ENCODE peak calls at places on chromosomes 11 and 22, in five cellular contexts. B is NB4, W is endodermal cell, E is pancreas, V is brain microvascular endothelial cell. S is an unnamed sample.

GRCh38 chr11:67629386-67630229 is at the start of gene NUDT8:
- DNase-seq in V (peak), B (peak), E (peak), W (peak), S (peak)

GRCh38 chr11:69301491-69302401 is 7.8 kb downstream of the MYEOV start:
- DNase-seq in W (no peak), B (peak), V (peak), E (peak), S (no peak)

GRCh38 chr11:898160-898517 is 12.5 kb downstream of the CHID1 start:
- DNase-seq in V (no peak), W (peak), E (no peak), B (peak), S (no peak)

GRCh38 chr11:98365941-98366340 is 654.8 kb upstream of the CNTN5 start:
- DNase-seq in W (no peak), B (no peak), V (no peak), E (no peak), S (no peak)

GRCh38 chr22:34481090-34481489 is 560.8 kb upstream of the LARGE1 start:
- DNase-seq in E (no peak), W (no peak), V (no peak), B (no peak), S (no peak)

GRCh38 chr11:12331239-12331874 is 46.0 kb upstream of the PARVA start:
- DNase-seq in E (peak), B (peak), V (peak), W (peak), S (peak)

GRCh38 chr11:23233075-23233474 is 372.8 kb upstream of the CCDC179 start:
- DNase-seq in E (no peak), B (no peak), V (no peak), W (no peak), S (no peak)

GRCh38 chr11:71251761-71252433 is 480 bp downstream of the SHANK2 start:
- DNase-seq in E (peak), B (peak), V (no peak), W (peak), S (peak)

GRCh38 chr11:135069884-135070283 is 657.8 kb upstream of the B3GAT1 start:
- DNase-seq in E (no peak), V (no peak), B (no peak), W (no peak), S (no peak)

GRCh38 chr11:92002568-92002967 is 222.1 kb upstream of the FAT3 start:
- DNase-seq in B (no peak), V (no peak), E (no peak), W (no peak), S (no peak)

GRCh38 chr11:120182790-120183491 is 27.9 kb upstream of the OAF start:
- DNase-seq in W (peak), V (no peak), B (peak), E (peak), S (no peak)

GRCh38 chr22:40509401-40510134 is 127.0 kb downstream of the MRTFA start:
- DNase-seq in V (peak), B (no peak), E (peak), W (no peak), S (no peak)

GRCh38 chr11:10784229-10785145 is 24.2 kb downstream of the EIF4G2 start:
- DNase-seq in B (no peak), W (peak), V (no peak), E (no peak), S (no peak)

GRCh38 chr11:119855066-119855465 is 126.1 kb upstream of the NECTIN1 start:
- DNase-seq in E (no peak), V (no peak), W (no peak), B (no peak), S (no peak)

GRCh38 chr11:87223816-87224215 is 186.1 kb downstream of the TMEM135 start:
- DNase-seq in E (no peak), V (no peak), B (no peak), W (no peak), S (no peak)

GRCh38 chr22:19889951-19890350 is 35.3 kb upstream of the GNB1L start:
- DNase-seq in B (no peak), V (no peak), W (no peak), E (no peak), S (no peak)

GRCh38 chr11:76275446-76275845 is 69.1 kb upstream of the WNT11 start:
- DNase-seq in B (no peak), E (no peak), W (no peak), V (no peak), S (no peak)

GRCh38 chr22:19287889-19288288 is 3.6 kb downstream of the CLTCL1 start:
- DNase-seq in E (no peak), B (no peak), V (peak), W (no peak), S (no peak)

GRCh38 chr11:118180300-118180703 is 3.9 kb upstream of the SCN2B start:
- DNase-seq in B (no peak), V (no peak), E (peak), W (peak), S (peak)

GRCh38 chr11:96254854-96255253 is 88.1 kb downstream of the MAML2 start:
- DNase-seq in V (no peak), W (no peak), E (no peak), B (no peak), S (no peak)

GRCh38 chr11:12631651-12632050 is 42.6 kb upstream of the TEAD1 start:
- DNase-seq in B (no peak), E (no peak), W (no peak), V (no peak), S (no peak)

GRCh38 chr11:12547953-12548650 is 126.1 kb upstream of the TEAD1 start:
- DNase-seq in B (no peak), E (no peak), V (no peak), W (no peak), S (no peak)

GRCh38 chr22:27377501-27377900 is 424.1 kb downstream of the MN1 start:
- DNase-seq in E (peak), B (no peak), V (no peak), W (no peak), S (no peak)

GRCh38 chr11:105466582-105467228 is 143.2 kb upstream of the GRIA4 start:
- DNase-seq in V (peak), E (no peak), W (no peak), B (no peak), S (no peak)

GRCh38 chr11:60950024-60950423 is 2.0 kb downstream of the SLC15A3 start:
- DNase-seq in W (no peak), B (no peak), V (no peak), E (no peak), S (no peak)

GRCh38 chr11:64090811-64091516 is 55.2 kb downstream of the FLRT1 start:
- DNase-seq in E (no peak), V (no peak), B (peak), W (peak), S (no peak)

GRCh38 chr11:71928739-71929443 is at the start of gene RNF121:
- DNase-seq in W (peak), B (peak), V (peak), E (peak), S (peak)

GRCh38 chr22:27809226-27809625 is 7.7 kb upstream of the MN1 start:
- DNase-seq in W (peak), B (no peak), V (no peak), E (no peak), S (no peak)

GRCh38 chr22:40326905-40327735 is 19.2 kb upstream of the ADSL start:
- DNase-seq in W (peak), B (no peak), E (no peak), V (no peak), S (no peak)

GRCh38 chr11:128551641-128552335 is 35.6 kb downstream of the ETS1 start:
- DNase-seq in V (no peak), W (no peak), B (no peak), E (no peak), S (peak)

GRCh38 chr22:19820880-19821522 is 33.7 kb downstream of the GNB1L start:
- DNase-seq in W (peak), V (no peak), E (peak), B (peak), S (no peak)

GRCh38 chr11:124643605-124644425 is 21.2 kb downstream of the TBRG1 start:
- DNase-seq in V (peak), B (no peak), W (no peak), E (no peak), S (no peak)

GRCh38 chr11:66725114-66725513 is 3.9 kb downstream of the SPTBN2 start:
- DNase-seq in W (no peak), V (no peak), E (no peak), B (no peak), S (no peak)

GRCh38 chr11:87061766-87062165 is 24.0 kb downstream of the TMEM135 start:
- DNase-seq in B (no peak), W (no peak), E (no peak), V (no peak), S (no peak)

DNA sequence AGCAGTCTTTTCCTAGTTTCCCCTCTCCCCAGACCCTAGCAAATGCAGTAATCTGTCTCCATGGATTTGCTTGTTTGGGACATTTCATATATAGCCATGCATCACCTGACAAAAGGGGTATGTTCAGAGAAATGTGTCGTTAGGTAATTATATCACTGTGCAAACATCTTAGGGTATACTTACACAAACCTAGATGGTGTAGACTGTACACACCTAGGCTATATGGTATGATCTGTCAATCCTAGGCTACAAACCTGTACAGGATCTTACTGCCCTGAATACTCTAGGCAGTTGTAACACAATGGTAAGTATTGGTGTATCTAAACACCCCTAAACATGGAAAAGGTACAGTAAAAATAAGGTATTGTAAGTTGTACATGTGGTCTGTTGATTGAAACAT is 23.8 kb downstream of the QSER1 start:
- DNase-seq in W (no peak), V (no peak), B (no peak), E (no peak), S (no peak)
- H3K4me3 ChIP-seq in W (no peak), V (no peak), B (no peak), E (no peak), S (no peak)

GRCh38 chr11:9386901-9387300 is 2.4 kb downstream of the IPO7 start:
- DNase-seq in V (no peak), B (peak), W (no peak), E (no peak), S (no peak)

GRCh38 chr11:9385288-9385902 is 943 bp downstream of the IPO7 start:
- DNase-seq in W (no peak), B (peak), E (no peak), V (no peak), S (peak)

GRCh38 chr11:9380773-9381172 is 3.7 kb upstream of the IPO7 start:
- DNase-seq in W (no peak), V (no peak), E (no peak), B (no peak), S (no peak)

GRCh38 chr11:9386086-9386485 is 1.6 kb downstream of the IPO7 start:
- DNase-seq in V (no peak), E (no peak), B (no peak), W (no peak), S (no peak)

GRCh38 chr11:9384535-9385287 is at the start of gene IPO7:
- DNase-seq in E (peak), W (peak), B (peak), V (peak), S (peak)
- TF ChIP-seq CTCF in E (no peak), W (peak), B (no peak), V (peak), S (no peak)

GRCh38 chr11:123170929-123171328 is 24.1 kb downstream of the CLMP start:
- DNase-seq in E (no peak), V (no peak), B (no peak), W (no peak), S (no peak)
- H3K4me3 ChIP-seq in E (no peak), V (no peak), B (no peak), W (no peak), S (no peak)

GRCh38 chr11:36033936-36034335 is 90.1 kb downstream of the LDLRAD3 start:
- DNase-seq in E (no peak), V (no peak), B (no peak), W (no peak), S (no peak)

GRCh38 chr11:36033082-36033751 is 89.4 kb downstream of the LDLRAD3 start:
- DNase-seq in B (no peak), V (no peak), E (no peak), W (peak), S (no peak)

GRCh38 chr11:36035999-36036398 is 92.1 kb downstream of the LDLRAD3 start:
- DNase-seq in E (no peak), W (no peak), V (no peak), B (no peak), S (no peak)

GRCh38 chr11:36035454-36035853 is 91.6 kb downstream of the LDLRAD3 start:
- DNase-seq in W (no peak), B (no peak), E (peak), V (no peak), S (no peak)

DNA sequence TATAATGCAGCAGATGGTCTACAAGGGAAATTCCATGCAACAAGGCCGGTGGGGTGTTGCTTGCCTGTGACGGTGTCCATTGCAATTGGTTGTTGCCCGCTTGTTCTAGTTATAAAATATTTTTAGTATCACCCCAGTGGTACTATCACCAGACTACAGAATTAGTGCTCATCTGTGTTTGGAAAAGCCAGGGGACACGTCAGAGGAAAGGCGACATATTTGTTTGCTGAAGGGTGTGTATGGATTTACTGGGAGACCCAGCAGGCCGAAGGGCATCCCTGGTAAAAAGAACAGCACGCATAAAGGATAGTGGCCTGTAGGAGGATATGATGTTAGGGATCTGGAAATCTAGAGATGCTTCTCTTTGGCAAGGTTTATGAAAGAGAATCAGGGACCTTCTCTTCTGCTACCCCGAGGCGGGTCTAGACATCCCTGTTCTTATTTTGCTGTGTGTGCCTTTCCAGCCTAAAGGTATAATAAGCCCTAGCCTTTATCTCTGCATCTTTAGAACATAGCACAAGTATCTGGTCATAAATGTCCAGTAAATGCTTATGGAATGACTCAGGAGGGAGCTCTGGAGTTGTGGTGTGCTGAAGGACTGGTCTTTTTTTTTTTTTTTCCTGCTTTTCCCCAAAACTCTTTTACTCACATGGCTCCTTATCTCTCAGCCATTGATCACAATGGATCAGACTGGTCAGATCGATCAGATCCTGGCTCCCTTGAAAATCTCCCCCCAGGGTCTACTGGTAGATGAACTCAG is 90.9 kb downstream of the LDLRAD3 start:
- DNase-seq in V (peak), W (no peak), B (no peak), E (no peak), S (no peak)
- TF ChIP-seq CTCF in V (no peak), W (no peak), B (no peak), E (no peak), S (no peak)

DNA sequence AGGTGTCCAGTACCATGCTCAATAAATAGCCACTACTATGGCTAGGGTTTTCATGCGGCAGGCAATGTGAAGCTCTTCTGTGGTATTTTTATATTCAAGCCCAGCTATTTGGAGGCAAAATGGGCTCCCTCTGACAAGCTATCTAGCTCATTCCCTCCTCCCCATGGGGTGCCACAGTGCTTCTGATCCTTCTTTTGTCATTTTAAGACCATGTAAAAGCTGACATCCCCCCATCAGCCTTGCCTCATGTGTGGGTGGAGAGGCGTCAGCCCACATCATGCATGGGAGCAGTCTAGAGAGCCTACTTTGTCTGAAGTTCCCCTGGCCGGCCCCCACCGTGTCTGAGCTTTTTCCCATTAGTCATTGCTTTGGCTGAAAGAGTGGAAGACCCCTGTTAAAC is 59.8 kb downstream of the NAV2 start:
- DNase-seq in B (no peak), V (peak), W (peak), E (no peak), S (no peak)
- H3K4me3 ChIP-seq in B (no peak), V (no peak), W (no peak), E (no peak), S (no peak)

DNA sequence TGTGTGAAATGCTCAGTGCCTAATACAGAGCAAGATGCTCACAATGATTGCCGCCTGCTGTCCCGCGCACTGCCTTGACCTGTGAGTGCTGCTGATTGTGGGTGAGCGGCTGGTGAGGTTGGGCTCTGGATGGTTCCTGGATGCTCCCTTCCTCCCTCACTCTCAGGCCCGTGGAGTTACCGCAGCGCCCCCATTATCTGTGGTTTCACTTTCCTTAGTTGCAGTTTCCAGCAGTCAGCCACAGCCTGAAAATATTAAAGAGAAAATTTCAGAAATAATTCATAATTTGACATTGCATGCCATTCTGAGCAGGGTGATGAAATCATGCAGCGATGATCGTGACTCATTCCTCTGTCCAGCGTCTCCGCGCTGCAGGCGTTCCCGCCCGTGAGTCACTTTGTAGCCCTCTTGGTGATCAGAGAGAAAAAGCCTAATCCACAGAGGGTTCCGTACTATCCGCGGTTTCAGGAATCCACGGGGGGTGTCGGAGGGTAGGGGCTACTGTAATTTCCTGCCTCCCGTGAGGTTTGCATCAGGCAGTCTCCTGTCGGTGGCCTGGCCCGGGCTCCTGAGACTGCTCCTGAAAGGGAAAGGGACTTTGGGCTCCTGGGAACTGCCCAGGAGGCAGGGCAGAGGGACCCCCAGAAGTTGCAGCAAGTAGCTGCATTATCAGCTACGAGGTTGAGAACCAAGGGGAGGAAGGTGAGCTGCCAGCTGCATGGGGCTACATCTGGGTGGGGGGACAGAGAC is 10.6 kb downstream of the RPL3 start:
- DNase-seq in B (peak), E (peak), V (peak), W (peak), S (no peak)
- TF ChIP-seq CTCF in B (no peak), E (no peak), V (peak), W (no peak), S (no peak)

GRCh38 chr22:37485006-37485713 is 1.0 kb downstream of the MFNG start:
- DNase-seq in E (no peak), V (no peak), W (no peak), B (no peak), S (peak)

GRCh38 chr22:37487129-37487528 is 945 bp upstream of the MFNG start:
- DNase-seq in E (no peak), B (no peak), W (no peak), V (no peak), S (no peak)

GRCh38 chr22:37485714-37486223 is 415 bp downstream of the MFNG start:
- DNase-seq in W (no peak), V (no peak), E (no peak), B (no peak), S (peak)

GRCh38 chr22:37487559-37487958 is 1.4 kb upstream of the MFNG start:
- DNase-seq in B (no peak), W (no peak), E (no peak), V (no peak), S (no peak)

GRCh38 chr22:37486224-37486845 is at the start of gene MFNG:
- DNase-seq in V (no peak), E (peak), W (peak), B (peak), S (peak)
- H3K4me3 ChIP-seq in V (no peak), E (no peak), W (no peak), B (no peak), S (peak)

GRCh38 chr22:24973867-24974266 is 21.4 kb downstream of the KIAA1671 start:
- DNase-seq in W (no peak), V (no peak), E (no peak), B (no peak), S (no peak)
- TF ChIP-seq CTCF in W (no peak), V (no peak), E (no peak), B (no peak), S (no peak)

DNA sequence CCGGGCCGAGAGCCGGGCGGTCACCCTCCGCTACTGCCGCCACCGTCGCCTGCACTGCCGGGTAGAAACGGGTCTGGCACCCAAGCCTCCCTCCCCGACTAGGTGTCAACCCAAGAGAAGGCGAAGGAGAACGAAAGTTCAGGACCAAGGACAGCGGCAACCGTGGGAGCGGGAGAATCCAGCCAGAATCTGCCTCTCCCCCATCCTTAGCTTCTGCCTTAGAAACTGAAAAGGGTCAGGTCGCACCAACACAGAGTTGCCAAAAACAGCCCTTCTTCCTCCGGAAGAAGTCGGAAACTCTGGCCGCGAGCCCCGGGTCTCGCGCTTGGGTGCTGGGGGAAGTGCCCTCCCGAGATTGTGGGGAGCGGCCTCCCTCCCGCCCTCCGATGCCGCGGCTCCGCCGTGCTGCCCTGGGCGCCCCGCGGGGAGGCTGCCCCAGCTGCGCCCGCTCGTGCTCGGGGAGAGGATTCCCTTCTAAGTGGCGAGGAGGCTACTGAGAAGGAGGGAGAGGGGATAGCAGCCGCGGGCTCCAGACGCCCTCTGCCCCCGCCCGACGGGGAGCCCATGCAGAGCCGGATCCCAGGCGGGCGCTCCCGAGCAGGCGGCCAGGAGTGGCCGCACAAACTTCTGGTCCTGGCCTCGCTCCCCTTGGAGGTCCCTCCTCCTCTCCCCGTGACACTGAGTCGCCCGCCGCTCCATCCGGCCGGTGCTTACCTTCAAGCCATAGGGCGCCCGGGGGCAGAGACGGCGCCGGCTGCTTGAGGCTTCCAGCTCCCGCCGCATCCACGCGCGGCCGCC is 637 bp downstream of the DRD2 start:
- DNase-seq in B (peak), V (peak), E (peak), W (peak), S (peak)
- H3K4me3 ChIP-seq in B (no peak), V (no peak), E (no peak), W (peak), S (no peak)